ENCODE peak calls at places on chromosomes 6 and 20, in nine cellular contexts. F, V, I, C, E, T, N, R and D are unnamed samples.

GRCh38 chr6:20487669-20488375 is 46.4 kb upstream of the CDKAL1 start:
- DNase-seq in C (no peak), V (no peak), E (no peak), F (no peak), I (no peak), R (no peak), T (no peak), N (no peak), D (no peak)

GRCh38 chr6:117272032-117272866 is 6.9 kb downstream of the VGLL2 start:
- DNase-seq in E (no peak), N (no peak), T (no peak), F (no peak), R (no peak), I (no peak), C (no peak), V (no peak), D (no peak)

GRCh38 chr6:89138173-89138572 is 7.7 kb upstream of the PM20D2 start:
- DNase-seq in T (no peak), F (no peak), N (no peak), R (no peak), V (no peak), E (no peak), I (peak), C (no peak), D (no peak)

GRCh38 chr6:115838763-115839401 is 221.8 kb downstream of the FRK start:
- DNase-seq in C (no peak), E (peak), F (no peak), N (no peak), I (peak), V (no peak), T (peak), R (peak), D (peak)

GRCh38 chr20:61662226-61662945 is 403.3 kb downstream of the TAF4 start:
- DNase-seq in N (no peak), V (no peak), I (no peak), T (no peak), E (peak), R (peak), F (no peak), C (no peak), D (no peak)

GRCh38 chr6:699319-699718 is 6.4 kb upstream of the EXOC2 start:
- DNase-seq in T (no peak), F (no peak), I (no peak), E (no peak), N (no peak), C (no peak), R (no peak), V (no peak), D (no peak)

GRCh38 chr6:71906813-71907212 is 20.5 kb downstream of the RIMS1 start:
- DNase-seq in V (no peak), E (no peak), C (no peak), R (no peak), T (no peak), N (no peak), I (no peak), F (no peak), D (no peak)

GRCh38 chr6:124953808-124954207 is 8.4 kb upstream of the RNF217 start:
- DNase-seq in E (no peak), T (no peak), N (no peak), I (no peak), V (no peak), R (no peak), F (no peak), C (no peak), D (no peak)

GRCh38 chr6:159180001-159180400 is 10.8 kb downstream of the FNDC1 start:
- DNase-seq in V (no peak), R (no peak), N (no peak), I (no peak), C (no peak), T (no peak), E (no peak), F (no peak), D (no peak)

GRCh38 chr6:39128832-39129231 is 13.8 kb upstream of the SAYSD1 start:
- DNase-seq in I (no peak), F (no peak), T (no peak), E (no peak), C (no peak), V (no peak), N (no peak), R (no peak), D (no peak)

GRCh38 chr20:61310954-61311353 is 58.9 kb downstream of the CDH4 start:
- DNase-seq in T (no peak), V (no peak), N (no peak), R (no peak), I (no peak), F (no peak), C (no peak), E (no peak), D (no peak)

GRCh38 chr6:156686429-156686939 is 90.7 kb upstream of the ARID1B start:
- DNase-seq in I (peak), N (peak), R (peak), E (peak), T (no peak), F (no peak), V (no peak), C (peak), D (peak)

GRCh38 chr6:81997091-81997926 is 244.8 kb upstream of the TENT5A start:
- DNase-seq in F (peak), E (no peak), N (no peak), I (no peak), R (no peak), C (no peak), V (no peak), T (no peak), D (no peak)

GRCh38 chr6:49626811-49627210 is 9.8 kb downstream of the RHAG start:
- DNase-seq in N (no peak), F (no peak), V (no peak), I (no peak), T (no peak), R (no peak), C (no peak), E (no peak), D (no peak)